ENCODE peak calls at places on chromosomes 3 and 15, in four cellular contexts. Y is HepG2, K is K562, H is GM12878. N is an unnamed sample.

GRCh38 chr3:176872771-176873209 is 324.5 kb downstream of the TBL1XR1 start:
- DNase-seq in Y (peak), K (peak), H (peak), N (peak)

GRCh38 chr3:20181276-20181675 is 4.7 kb downstream of the SGO1 start:
- DNase-seq in Y (no peak), K (no peak), H (no peak), N (no peak)

GRCh38 chr3:177525987-177526712 is 328.9 kb upstream of the TBL1XR1 start:
- DNase-seq in Y (peak), K (no peak), H (no peak), N (no peak)

GRCh38 chr3:133890972-133891644 is 4.6 kb downstream of the RAB6B start:
- DNase-seq in Y (no peak), K (no peak), H (no peak), N (peak)

GRCh38 chr3:153621988-153622387 is 460.0 kb downstream of the RAP2B start:
- DNase-seq in Y (no peak), K (no peak), H (peak), N (no peak)

GRCh38 chr3:23421811-23422510 is 218.8 kb downstream of the UBE2E2 start:
- DNase-seq in Y (no peak), K (no peak), H (no peak), N (no peak)

GRCh38 chr15:77825546-77825945 is 192.8 kb upstream of the LINGO1 start:
- DNase-seq in Y (no peak), K (no peak), H (no peak), N (no peak)

GRCh38 chr3:65871305-65872141 is 167.2 kb downstream of the MAGI1 start:
- DNase-seq in Y (peak), K (no peak), H (no peak), N (peak)

GRCh38 chr3:127089487-127090145 is 103.3 kb upstream of the PRR23E start:
- DNase-seq in Y (no peak), K (no peak), H (no peak), N (no peak)

GRCh38 chr3:195821403-195822130 is 9.8 kb upstream of the MUC4 start:
- DNase-seq in Y (no peak), K (no peak), H (no peak), N (no peak)

GRCh38 chr3:168030488-168031054 is 65.2 kb downstream of the GOLIM4 start:
- DNase-seq in Y (no peak), K (no peak), H (no peak), N (no peak)

GRCh38 chr3:42532229-42532628 is 29.8 kb downstream of the VIPR1 start:
- DNase-seq in Y (no peak), K (no peak), H (no peak), N (no peak)

GRCh38 chr15:98085003-98085639 is 124.6 kb downstream of the ARRDC4 start:
- DNase-seq in Y (peak), K (no peak), H (no peak), N (peak)

GRCh38 chr3:61250784-61251173 is 473 bp downstream of the FHIT start:
- DNase-seq in Y (peak), K (peak), H (peak), N (peak)

GRCh38 chr3:127848131-127849129 is 26.1 kb upstream of the MGLL start:
- DNase-seq in Y (no peak), K (no peak), H (no peak), N (no peak)

GRCh38 chr3:138082085-138082991 is 33.1 kb downstream of the DZIP1L start:
- DNase-seq in Y (peak), K (no peak), H (peak), N (peak)

GRCh38 chr3:22159004-22159695 is 408.1 kb upstream of the ZNF385D start:
- DNase-seq in Y (peak), K (no peak), H (no peak), N (no peak)

GRCh38 chr3:38396861-38397260 is 50.3 kb downstream of the XYLB start:
- DNase-seq in Y (no peak), K (no peak), H (no peak), N (no peak)

GRCh38 chr3:123684636-123685035 is 99.8 kb upstream of the HACD2 start:
- DNase-seq in Y (no peak), K (no peak), H (no peak), N (no peak)

GRCh38 chr3:146222204-146223046 is 28.5 kb downstream of the PLSCR4 start:
- DNase-seq in Y (peak), K (no peak), H (no peak), N (no peak)

GRCh38 chr3:193243571-193243970 is 2.5 kb downstream of the PLAAT1 start:
- DNase-seq in Y (no peak), K (no peak), H (no peak), N (no peak)

GRCh38 chr3:113832477-113833164 is 6.0 kb upstream of the GRAMD1C start:
- DNase-seq in Y (peak), K (no peak), H (peak), N (no peak)

GRCh38 chr15:57218826-57219576 is 157.3 kb upstream of the CGNL1 start:
- DNase-seq in Y (no peak), K (no peak), H (no peak), N (no peak)

GRCh38 chr15:53758412-53758811 is 1.1 kb downstream of the WDR72 start:
- DNase-seq in Y (no peak), K (no peak), H (no peak), N (no peak)

GRCh38 chr15:101411085-101411484 is 78.4 kb downstream of the PCSK6 start:
- DNase-seq in Y (no peak), K (no peak), H (no peak), N (no peak)

GRCh38 chr3:179806177-179806576 is 153.3 kb downstream of the USP13 start:
- DNase-seq in Y (no peak), K (no peak), H (no peak), N (no peak)

GRCh38 chr15:49415638-49416037 is 7.4 kb upstream of the FGF7 start:
- DNase-seq in Y (no peak), K (no peak), H (no peak), N (no peak)

GRCh38 chr3:53166781-53167291 is 5.8 kb downstream of the PRKCD start:
- DNase-seq in Y (no peak), K (no peak), H (no peak), N (no peak)

GRCh38 chr3:69012836-69013255 is 638 bp downstream of the EOGT start:
- DNase-seq in Y (peak), K (no peak), H (no peak), N (peak)

GRCh38 chr15:71448688-71449114 is 333.4 kb downstream of the THSD4 start:
- DNase-seq in Y (peak), K (peak), H (no peak), N (peak)

GRCh38 chr3:146882206-146882605 is 277.1 kb upstream of the PLSCR5 start:
- DNase-seq in Y (no peak), K (no peak), H (no peak), N (no peak)

GRCh38 chr3:48247401-48247807 is 6.5 kb downstream of the ZNF589 start:
- DNase-seq in Y (no peak), K (no peak), H (no peak), N (no peak)

GRCh38 chr15:96585634-96586386 is 255.3 kb downstream of the NR2F2 start:
- DNase-seq in Y (no peak), K (no peak), H (no peak), N (no peak)

GRCh38 chr3:43035801-43036340 is 56.8 kb downstream of the GASK1A start:
- DNase-seq in Y (no peak), K (no peak), H (no peak), N (no peak)

GRCh38 chr3:60609446-60609845 is 641.8 kb downstream of the FHIT start:
- DNase-seq in Y (no peak), K (no peak), H (no peak), N (no peak)

GRCh38 chr15:92393287-92393993 is at the start of gene ST8SIA2:
- DNase-seq in Y (no peak), K (no peak), H (no peak), N (peak)

GRCh38 chr3:111582114-111582461 is 13.1 kb downstream of the ZBED2 start:
- DNase-seq in Y (peak), K (no peak), H (no peak), N (no peak)

GRCh38 chr3:28476194-28476593 is 127.6 kb upstream of the AZI2 start:
- DNase-seq in Y (peak), K (peak), H (peak), N (peak)

GRCh38 chr3:62332771-62333381 is 40.5 kb downstream of the FEZF2 start:
- DNase-seq in Y (no peak), K (no peak), H (no peak), N (no peak)
- TF ChIP-seq FOXK2 in Y (no peak), K (no peak), H (no peak), N (no peak)

DNA sequence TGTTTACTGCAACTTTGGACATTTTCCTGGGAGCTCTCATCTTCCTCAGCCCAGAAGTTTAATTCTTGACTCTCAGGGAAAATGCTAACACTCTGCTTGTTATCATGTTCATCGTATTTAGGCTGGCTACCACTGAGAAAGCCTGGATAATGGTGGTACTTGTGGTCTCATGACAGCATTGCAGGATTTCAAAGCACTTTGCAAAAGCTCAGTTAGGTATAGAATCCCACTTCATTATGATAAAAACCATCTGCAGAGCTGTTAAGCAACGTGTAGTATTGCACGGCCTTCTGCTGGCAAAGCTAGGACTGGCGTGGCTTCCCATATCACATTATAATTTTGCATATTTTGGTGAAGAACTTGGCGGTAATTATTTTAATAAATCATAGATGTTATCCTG is 8.9 kb downstream of the RAB8B start:
- DNase-seq in Y (no peak), K (no peak), H (no peak), N (no peak)
- TF ChIP-seq FOXK2 in Y (no peak), K (no peak), H (no peak), N (no peak)

DNA sequence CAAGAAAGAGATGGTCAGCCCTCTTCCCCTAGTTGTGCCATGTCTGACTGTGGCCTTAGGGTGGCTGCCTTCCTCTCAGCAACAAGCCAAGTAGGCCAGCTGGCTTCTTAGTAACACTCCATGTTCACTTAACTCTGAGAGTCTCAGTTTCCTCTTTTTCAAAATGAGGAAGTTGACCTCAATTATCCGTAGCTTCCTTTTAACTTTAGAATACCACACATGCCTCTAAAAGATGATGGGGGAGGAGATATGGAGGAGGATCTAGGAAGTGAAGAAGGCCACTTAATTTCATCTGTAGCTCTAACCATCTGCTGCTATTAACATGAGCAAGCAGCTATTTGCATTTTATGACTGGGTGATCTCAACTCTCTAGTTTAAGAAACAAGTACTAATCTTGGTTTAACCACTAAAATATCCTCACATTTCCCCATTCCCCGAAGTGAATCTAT is 32.9 kb downstream of the CD200R1L start:
- DNase-seq in Y (no peak), K (no peak), H (peak), N (no peak)
- TF ChIP-seq FOXK2 in Y (no peak), K (no peak), H (no peak), N (no peak)

GRCh38 chr3:129572603-129573002 is 29.6 kb downstream of the H1-8 start:
- DNase-seq in Y (no peak), K (no peak), H (no peak), N (no peak)

GRCh38 chr3:129574206-129574605 is 31.2 kb downstream of the H1-8 start:
- DNase-seq in Y (no peak), K (no peak), H (no peak), N (no peak)

GRCh38 chr3:129571605-129572547 is 28.9 kb downstream of the H1-8 start:
- DNase-seq in Y (no peak), K (no peak), H (no peak), N (no peak)

GRCh38 chr3:129575233-129575986 is 31.1 kb downstream of the PLXND1 start:
- DNase-seq in Y (no peak), K (no peak), H (no peak), N (no peak)

DNA sequence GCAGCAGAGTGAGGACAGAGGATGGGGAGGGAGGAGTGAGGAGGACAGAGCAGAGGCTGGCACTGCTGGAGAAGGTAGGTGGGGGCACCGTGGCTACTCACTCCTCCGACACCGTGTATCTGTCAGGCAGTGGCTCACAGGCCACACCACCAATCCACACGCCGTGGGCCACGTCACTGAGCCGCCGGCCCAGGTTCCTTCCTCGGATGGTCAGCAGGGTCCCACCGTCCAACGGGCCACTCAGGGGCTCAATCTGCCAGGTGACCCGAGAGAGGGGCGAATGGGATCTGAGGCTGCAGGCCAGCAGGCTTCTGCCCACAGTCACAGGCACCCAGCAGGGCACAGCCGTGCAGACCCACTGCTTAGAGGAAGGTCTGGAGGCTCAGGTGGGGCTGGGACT is 30.5 kb downstream of the H1-8 start:
- DNase-seq in Y (no peak), K (no peak), H (no peak), N (no peak)
- TF ChIP-seq FOXK2 in Y (no peak), K (no peak), H (no peak), N (no peak)

N was measured in HEK293T.